ENCODE peak calls at places on chromosomes 5 and 9, in nine cellular contexts. One of them, this sample, is unnamed. For H3K27me3, the result is how much of the 10 kb centered on the place peaks cover.

GRCh38 chr9:101814064-101814463 is 75.6 kb upstream of the GRIN3A start:
- DNase-seq in CD8-positive, alpha-beta T cell: no peak
- DNase-seq in Peyer's patch: no peak
- DNase-seq in keratinocyte: no peak
- DNase-seq in upper lobe of right lung: no peak
- DNase-seq in kidney epithelial cell: no peak
- DNase-seq in body of pancreas: no peak
- DNase-seq in fibroblast of lung: no peak
- DNase-seq in breast epithelium: no peak
- DNase-seq in this sample: no peak

GRCh38 chr5:32583582-32584232 is 1.6 kb upstream of the SUB1 start:
- DNase-seq in breast epithelium: no peak
- DNase-seq in keratinocyte: no peak
- DNase-seq in kidney epithelial cell: no peak
- DNase-seq in upper lobe of right lung: no peak
- DNase-seq in body of pancreas: no peak
- DNase-seq in fibroblast of lung: no peak
- DNase-seq in CD8-positive, alpha-beta T cell: no peak
- DNase-seq in Peyer's patch: peak
- DNase-seq in this sample: no peak

GRCh38 chr9:114163517-114163924 is 8.2 kb downstream of the COL27A1 start:
- DNase-seq in CD8-positive, alpha-beta T cell: no peak
- DNase-seq in breast epithelium: no peak
- DNase-seq in keratinocyte: no peak
- DNase-seq in upper lobe of right lung: peak
- DNase-seq in body of pancreas: peak
- DNase-seq in fibroblast of lung: peak
- DNase-seq in Peyer's patch: no peak
- DNase-seq in kidney epithelial cell: no peak
- DNase-seq in this sample: no peak

GRCh38 chr5:89396262-89396975 is 513.4 kb upstream of the MEF2C start:
- DNase-seq in body of pancreas: no peak
- DNase-seq in upper lobe of right lung: no peak
- DNase-seq in CD8-positive, alpha-beta T cell: no peak
- DNase-seq in keratinocyte: no peak
- DNase-seq in breast epithelium: no peak
- DNase-seq in Peyer's patch: no peak
- DNase-seq in fibroblast of lung: peak
- DNase-seq in kidney epithelial cell: no peak
- DNase-seq in this sample: no peak

GRCh38 chr9:123679330-123679987 is 250.5 kb downstream of the DENND1A start:
- DNase-seq in breast epithelium: no peak
- DNase-seq in kidney epithelial cell: no peak
- DNase-seq in body of pancreas: no peak
- DNase-seq in upper lobe of right lung: no peak
- DNase-seq in fibroblast of lung: peak
- DNase-seq in keratinocyte: no peak
- DNase-seq in Peyer's patch: peak
- DNase-seq in CD8-positive, alpha-beta T cell: no peak
- DNase-seq in this sample: peak

GRCh38 chr9:115063058-115063850 is 54.7 kb downstream of the TNC start:
- DNase-seq in keratinocyte: peak
- DNase-seq in fibroblast of lung: peak
- DNase-seq in Peyer's patch: no peak
- DNase-seq in kidney epithelial cell: no peak
- DNase-seq in breast epithelium: no peak
- DNase-seq in body of pancreas: no peak
- DNase-seq in upper lobe of right lung: no peak
- DNase-seq in CD8-positive, alpha-beta T cell: no peak
- DNase-seq in this sample: peak

GRCh38 chr5:1502046-1502736 is 21.6 kb downstream of the LPCAT1 start:
- DNase-seq in breast epithelium: no peak
- DNase-seq in body of pancreas: no peak
- DNase-seq in CD8-positive, alpha-beta T cell: peak
- DNase-seq in fibroblast of lung: no peak
- DNase-seq in upper lobe of right lung: peak
- DNase-seq in keratinocyte: no peak
- DNase-seq in kidney epithelial cell: no peak
- DNase-seq in Peyer's patch: peak
- DNase-seq in this sample: no peak

GRCh38 chr9:125147401-125147951 is 4.1 kb upstream of the SCAI start:
- DNase-seq in breast epithelium: no peak
- DNase-seq in fibroblast of lung: no peak
- DNase-seq in Peyer's patch: no peak
- DNase-seq in CD8-positive, alpha-beta T cell: no peak
- DNase-seq in upper lobe of right lung: no peak
- DNase-seq in kidney epithelial cell: no peak
- DNase-seq in keratinocyte: no peak
- DNase-seq in body of pancreas: no peak
- DNase-seq in this sample: no peak

GRCh38 chr9:96617439-96618185 is 2.0 kb downstream of the CDC14B start:
- DNase-seq in CD8-positive, alpha-beta T cell: no peak
- DNase-seq in Peyer's patch: no peak
- DNase-seq in breast epithelium: no peak
- DNase-seq in upper lobe of right lung: no peak
- DNase-seq in keratinocyte: no peak
- DNase-seq in body of pancreas: peak
- DNase-seq in kidney epithelial cell: no peak
- DNase-seq in fibroblast of lung: no peak
- DNase-seq in this sample: no peak

GRCh38 chr5:156936972-156937371 is 26.1 kb downstream of the TIMD4 start:
- DNase-seq in body of pancreas: no peak
- DNase-seq in kidney epithelial cell: no peak
- DNase-seq in upper lobe of right lung: no peak
- DNase-seq in keratinocyte: no peak
- DNase-seq in breast epithelium: no peak
- DNase-seq in Peyer's patch: no peak
- DNase-seq in fibroblast of lung: no peak
- DNase-seq in CD8-positive, alpha-beta T cell: no peak
- DNase-seq in this sample: no peak

GRCh38 chr5:146243217-146243616 is 39.8 kb downstream of the RBM27 start:
- DNase-seq in breast epithelium: no peak
- DNase-seq in keratinocyte: no peak
- DNase-seq in Peyer's patch: no peak
- DNase-seq in body of pancreas: no peak
- DNase-seq in CD8-positive, alpha-beta T cell: no peak
- DNase-seq in fibroblast of lung: no peak
- DNase-seq in kidney epithelial cell: no peak
- DNase-seq in upper lobe of right lung: no peak
- DNase-seq in this sample: no peak

GRCh38 chr9:116990592-116990991 is 303.5 kb downstream of the TRIM32 start:
- DNase-seq in Peyer's patch: no peak
- DNase-seq in keratinocyte: no peak
- DNase-seq in body of pancreas: no peak
- DNase-seq in CD8-positive, alpha-beta T cell: no peak
- DNase-seq in breast epithelium: no peak
- DNase-seq in upper lobe of right lung: no peak
- DNase-seq in kidney epithelial cell: peak
- DNase-seq in fibroblast of lung: no peak
- DNase-seq in this sample: no peak

GRCh38 chr9:78707481-78707977 is 410.6 kb downstream of the PSAT1 start:
- DNase-seq in fibroblast of lung: peak
- DNase-seq in upper lobe of right lung: no peak
- DNase-seq in kidney epithelial cell: no peak
- DNase-seq in Peyer's patch: no peak
- DNase-seq in keratinocyte: peak
- DNase-seq in breast epithelium: no peak
- DNase-seq in body of pancreas: no peak
- DNase-seq in CD8-positive, alpha-beta T cell: no peak
- DNase-seq in this sample: peak

DNA sequence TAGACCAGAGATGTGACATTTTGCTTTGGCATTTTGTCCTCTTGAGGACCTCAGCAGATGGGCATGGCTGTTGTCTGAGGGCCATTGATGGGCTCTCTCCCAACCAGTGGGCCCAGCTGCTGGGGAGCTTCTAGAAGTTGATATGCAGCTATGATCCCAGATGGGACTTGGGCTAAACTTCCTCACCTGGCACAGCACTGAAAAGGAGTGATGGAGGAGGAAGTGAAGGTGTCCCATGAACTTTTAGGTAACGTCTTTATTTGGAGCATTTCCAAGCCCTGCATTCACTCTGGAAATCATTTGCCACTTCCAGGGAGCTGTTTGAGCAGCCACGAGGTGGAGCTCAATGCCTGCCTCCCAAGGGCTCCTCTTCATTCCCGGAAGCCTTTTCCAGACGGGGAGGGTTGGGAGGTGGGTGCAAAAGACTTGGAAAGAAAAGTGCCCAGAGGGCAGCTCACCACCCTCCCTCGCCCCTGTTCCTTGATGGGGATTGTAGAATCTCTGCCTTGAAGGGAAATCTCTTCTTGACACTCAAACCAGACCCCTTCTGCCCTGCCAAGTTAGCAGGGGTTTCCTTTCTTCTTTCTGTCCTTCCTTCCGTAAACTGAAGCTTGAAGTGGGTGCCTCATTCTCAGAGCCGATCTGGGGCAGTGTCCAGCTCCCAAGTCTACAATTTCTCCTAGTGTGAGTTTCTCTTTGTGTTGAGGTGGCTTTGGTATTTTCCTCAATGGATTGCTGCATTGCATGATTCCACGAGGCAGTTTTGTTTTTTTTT is 18.1 kb upstream of the NEUROG1 start:
- DNase-seq in keratinocyte: no peak
- DNase-seq in kidney epithelial cell: no peak
- DNase-seq in upper lobe of right lung: no peak
- DNase-seq in body of pancreas: peak
- DNase-seq in CD8-positive, alpha-beta T cell: no peak
- DNase-seq in Peyer's patch: peak
- DNase-seq in breast epithelium: no peak
- DNase-seq in fibroblast of lung: no peak
- DNase-seq in this sample: no peak
- TF ChIP-seq CTCF in keratinocyte: peak
- TF ChIP-seq CTCF in kidney epithelial cell: peak
- TF ChIP-seq CTCF in upper lobe of right lung: no peak
- TF ChIP-seq CTCF in body of pancreas: peak
- TF ChIP-seq CTCF in CD8-positive, alpha-beta T cell: no peak
- TF ChIP-seq CTCF in Peyer's patch: no peak
- TF ChIP-seq CTCF in breast epithelium: no peak
- TF ChIP-seq CTCF in fibroblast of lung: peak
- TF ChIP-seq CTCF in this sample: peak

GRCh38 chr5:177430146-177430951 is 3.9 kb downstream of the GRK6 start:
- DNase-seq in keratinocyte: no peak
- DNase-seq in fibroblast of lung: no peak
- DNase-seq in CD8-positive, alpha-beta T cell: no peak
- DNase-seq in breast epithelium: no peak
- DNase-seq in kidney epithelial cell: no peak
- DNase-seq in Peyer's patch: peak
- DNase-seq in upper lobe of right lung: peak
- DNase-seq in body of pancreas: no peak
- DNase-seq in this sample: no peak
- H3K4me3 ChIP-seq in keratinocyte: no peak
- H3K4me3 ChIP-seq in fibroblast of lung: no peak
- H3K4me3 ChIP-seq in CD8-positive, alpha-beta T cell: peak
- H3K4me3 ChIP-seq in breast epithelium: no peak
- H3K4me3 ChIP-seq in kidney epithelial cell: no peak
- H3K4me3 ChIP-seq in Peyer's patch: no peak
- H3K4me3 ChIP-seq in upper lobe of right lung: no peak
- H3K4me3 ChIP-seq in body of pancreas: no peak
- H3K4me3 ChIP-seq in this sample: no peak

DNA sequence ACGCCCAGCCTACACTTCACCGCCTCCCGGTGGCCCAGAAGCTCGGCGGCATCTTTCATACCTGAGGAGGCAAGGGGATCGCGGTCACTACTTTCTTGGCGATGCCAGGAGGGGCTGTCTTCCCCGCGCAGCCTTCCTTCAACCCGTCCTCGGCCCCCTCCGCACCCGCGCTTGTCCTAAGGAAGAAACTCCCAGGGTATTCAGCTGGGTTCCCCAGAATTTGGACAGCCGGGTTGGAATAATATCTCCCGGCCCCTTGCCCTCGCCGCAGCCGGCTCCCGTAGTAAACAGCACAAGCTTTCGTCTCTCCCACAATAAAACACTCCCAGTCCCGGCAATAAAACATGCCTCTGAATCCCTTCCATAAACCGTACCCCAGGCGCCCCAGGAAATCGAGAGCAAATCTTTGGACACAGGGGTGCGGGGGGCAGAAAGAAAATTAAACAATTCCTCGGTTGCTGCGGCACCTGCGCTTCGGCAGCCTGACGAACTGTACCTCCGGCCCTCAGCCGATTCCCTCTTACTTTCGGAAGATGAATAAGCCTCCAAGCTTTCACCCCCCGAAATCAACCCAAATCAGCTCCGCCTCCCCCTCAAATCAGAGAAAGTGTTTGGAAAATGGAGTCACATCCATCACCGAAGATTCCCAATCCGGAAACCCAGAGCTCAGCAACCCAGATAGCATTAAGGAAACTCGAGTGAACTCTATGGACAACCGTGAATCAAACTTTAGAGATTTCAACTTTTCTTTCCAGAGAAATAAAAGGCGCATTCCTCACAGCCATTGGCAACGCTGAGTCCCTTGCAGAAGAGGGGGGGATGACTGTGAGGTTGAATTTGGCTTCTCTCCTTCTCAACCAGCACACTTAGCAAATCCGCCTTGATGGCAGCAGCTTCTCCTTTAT is 1.1 kb downstream of the OTP start:
- DNase-seq in keratinocyte: no peak
- DNase-seq in upper lobe of right lung: no peak
- DNase-seq in CD8-positive, alpha-beta T cell: no peak
- DNase-seq in kidney epithelial cell: no peak
- DNase-seq in Peyer's patch: no peak
- DNase-seq in breast epithelium: no peak
- DNase-seq in fibroblast of lung: no peak
- DNase-seq in body of pancreas: no peak
- DNase-seq in this sample: no peak
- H3K27me3 ChIP-seq in keratinocyte: half or more
- H3K27me3 ChIP-seq in upper lobe of right lung: half or more
- H3K27me3 ChIP-seq in CD8-positive, alpha-beta T cell: half or more
- H3K27me3 ChIP-seq in kidney epithelial cell: half or more
- H3K27me3 ChIP-seq in Peyer's patch: half or more
- H3K27me3 ChIP-seq in breast epithelium: under half
- H3K27me3 ChIP-seq in fibroblast of lung: half or more
- H3K27me3 ChIP-seq in body of pancreas: under half
- H3K27me3 ChIP-seq in this sample: half or more

GRCh38 chr9:126781186-126781585 is 23.7 kb upstream of the ZBTB43 start:
- DNase-seq in fibroblast of lung: no peak
- DNase-seq in CD8-positive, alpha-beta T cell: no peak
- DNase-seq in keratinocyte: no peak
- DNase-seq in breast epithelium: no peak
- DNase-seq in kidney epithelial cell: no peak
- DNase-seq in Peyer's patch: no peak
- DNase-seq in upper lobe of right lung: peak
- DNase-seq in body of pancreas: no peak
- DNase-seq in this sample: no peak

GRCh38 chr9:126775926-126776325 is 28.9 kb upstream of the ZBTB43 start:
- DNase-seq in body of pancreas: no peak
- DNase-seq in upper lobe of right lung: no peak
- DNase-seq in Peyer's patch: no peak
- DNase-seq in CD8-positive, alpha-beta T cell: no peak
- DNase-seq in kidney epithelial cell: no peak
- DNase-seq in breast epithelium: no peak
- DNase-seq in keratinocyte: no peak
- DNase-seq in fibroblast of lung: no peak
- DNase-seq in this sample: no peak

GRCh38 chr9:126773004-126773607 is 31.7 kb upstream of the ZBTB43 start:
- DNase-seq in body of pancreas: no peak
- DNase-seq in kidney epithelial cell: no peak
- DNase-seq in fibroblast of lung: no peak
- DNase-seq in breast epithelium: no peak
- DNase-seq in Peyer's patch: no peak
- DNase-seq in CD8-positive, alpha-beta T cell: no peak
- DNase-seq in keratinocyte: no peak
- DNase-seq in upper lobe of right lung: peak
- DNase-seq in this sample: no peak

GRCh38 chr9:126781717-126782388 is 23.0 kb upstream of the ZBTB43 start:
- DNase-seq in keratinocyte: no peak
- DNase-seq in CD8-positive, alpha-beta T cell: peak
- DNase-seq in upper lobe of right lung: peak
- DNase-seq in fibroblast of lung: peak
- DNase-seq in breast epithelium: peak
- DNase-seq in Peyer's patch: peak
- DNase-seq in body of pancreas: peak
- DNase-seq in kidney epithelial cell: no peak
- DNase-seq in this sample: no peak

GRCh38 chr9:126777733-126778132 is 27.1 kb upstream of the ZBTB43 start:
- DNase-seq in kidney epithelial cell: no peak
- DNase-seq in fibroblast of lung: no peak
- DNase-seq in breast epithelium: no peak
- DNase-seq in CD8-positive, alpha-beta T cell: no peak
- DNase-seq in Peyer's patch: no peak
- DNase-seq in upper lobe of right lung: peak
- DNase-seq in body of pancreas: no peak
- DNase-seq in keratinocyte: no peak
- DNase-seq in this sample: no peak
- TF ChIP-seq CTCF in kidney epithelial cell: peak
- TF ChIP-seq CTCF in fibroblast of lung: no peak
- TF ChIP-seq CTCF in breast epithelium: peak
- TF ChIP-seq CTCF in CD8-positive, alpha-beta T cell: no peak
- TF ChIP-seq CTCF in Peyer's patch: no peak
- TF ChIP-seq CTCF in upper lobe of right lung: no peak
- TF ChIP-seq CTCF in body of pancreas: peak
- TF ChIP-seq CTCF in keratinocyte: peak
- TF ChIP-seq CTCF in this sample: no peak

This sample was measured in BJ.